ENCODE peak calls at places on chromosomes 3 and 15, in four cellular contexts. One of them, this sample, is unnamed.

GRCh38 chr3:51963951-51964451 is 3.3 kb downstream of the PCBP4 start:
- DNase-seq in heart right ventricle: no peak
- DNase-seq in AG10803: no peak
- DNase-seq in choroid plexus epithelial cell: no peak
- DNase-seq in this sample: no peak

GRCh38 chr3:50627407-50628051 is 10.6 kb downstream of the MAPKAPK3 start:
- DNase-seq in AG10803: peak; percentile 73
- DNase-seq in choroid plexus epithelial cell: peak; percentile 62
- DNase-seq in heart right ventricle: no peak
- DNase-seq in this sample: peak; percentile 20

GRCh38 chr3:188261011-188261410 is 107.1 kb downstream of the LPP start:
- DNase-seq in choroid plexus epithelial cell: no peak
- DNase-seq in heart right ventricle: no peak
- DNase-seq in AG10803: no peak
- DNase-seq in this sample: no peak

GRCh38 chr3:2504912-2505311 is 406.2 kb downstream of the CNTN4 start:
- DNase-seq in choroid plexus epithelial cell: no peak
- DNase-seq in AG10803: no peak
- DNase-seq in heart right ventricle: no peak
- DNase-seq in this sample: no peak

GRCh38 chr3:45816544-45816943 is 20.2 kb upstream of the SLC6A20 start:
- DNase-seq in AG10803: peak; percentile 9
- DNase-seq in heart right ventricle: peak; percentile 18
- DNase-seq in choroid plexus epithelial cell: peak; percentile 55
- DNase-seq in this sample: peak; percentile 39

GRCh38 chr3:186022931-186023330 is 85.1 kb upstream of the TRA2B start:
- DNase-seq in heart right ventricle: no peak
- DNase-seq in choroid plexus epithelial cell: no peak
- DNase-seq in AG10803: peak; percentile 26
- DNase-seq in this sample: peak; percentile 5

GRCh38 chr3:122774564-122774963 is 19.1 kb downstream of the HSPBAP1 start:
- DNase-seq in heart right ventricle: no peak
- DNase-seq in choroid plexus epithelial cell: peak; percentile 67
- DNase-seq in AG10803: peak; percentile 15
- DNase-seq in this sample: peak; percentile 34

GRCh38 chr3:64859625-64860590 is 172.1 kb upstream of the ADAMTS9 start:
- DNase-seq in heart right ventricle: no peak
- DNase-seq in AG10803: peak; percentile 69
- DNase-seq in choroid plexus epithelial cell: peak; percentile 84
- DNase-seq in this sample: peak; percentile 76

GRCh38 chr3:8987673-8988655 is 24.7 kb upstream of the RAD18 start:
- DNase-seq in choroid plexus epithelial cell: peak; percentile 78
- DNase-seq in heart right ventricle: peak; percentile 60
- DNase-seq in AG10803: peak; percentile 41
- DNase-seq in this sample: peak; percentile 67

GRCh38 chr3:28575748-28576589 is 227.3 kb upstream of the AZI2 start:
- DNase-seq in heart right ventricle: peak; percentile 18
- DNase-seq in AG10803: peak; percentile 6
- DNase-seq in choroid plexus epithelial cell: no peak
- DNase-seq in this sample: no peak

GRCh38 chr3:28576590-28577220 is 228.1 kb upstream of the AZI2 start:
- DNase-seq in AG10803: no peak
- DNase-seq in choroid plexus epithelial cell: no peak
- DNase-seq in heart right ventricle: no peak
- DNase-seq in this sample: no peak

GRCh38 chr3:28577941-28578340 is 229.3 kb upstream of the AZI2 start:
- DNase-seq in heart right ventricle: no peak
- DNase-seq in AG10803: no peak
- DNase-seq in choroid plexus epithelial cell: no peak
- DNase-seq in this sample: no peak

GRCh38 chr3:28574036-28574435 is 225.4 kb upstream of the AZI2 start:
- DNase-seq in choroid plexus epithelial cell: no peak
- DNase-seq in heart right ventricle: no peak
- DNase-seq in AG10803: no peak
- DNase-seq in this sample: no peak

DNA sequence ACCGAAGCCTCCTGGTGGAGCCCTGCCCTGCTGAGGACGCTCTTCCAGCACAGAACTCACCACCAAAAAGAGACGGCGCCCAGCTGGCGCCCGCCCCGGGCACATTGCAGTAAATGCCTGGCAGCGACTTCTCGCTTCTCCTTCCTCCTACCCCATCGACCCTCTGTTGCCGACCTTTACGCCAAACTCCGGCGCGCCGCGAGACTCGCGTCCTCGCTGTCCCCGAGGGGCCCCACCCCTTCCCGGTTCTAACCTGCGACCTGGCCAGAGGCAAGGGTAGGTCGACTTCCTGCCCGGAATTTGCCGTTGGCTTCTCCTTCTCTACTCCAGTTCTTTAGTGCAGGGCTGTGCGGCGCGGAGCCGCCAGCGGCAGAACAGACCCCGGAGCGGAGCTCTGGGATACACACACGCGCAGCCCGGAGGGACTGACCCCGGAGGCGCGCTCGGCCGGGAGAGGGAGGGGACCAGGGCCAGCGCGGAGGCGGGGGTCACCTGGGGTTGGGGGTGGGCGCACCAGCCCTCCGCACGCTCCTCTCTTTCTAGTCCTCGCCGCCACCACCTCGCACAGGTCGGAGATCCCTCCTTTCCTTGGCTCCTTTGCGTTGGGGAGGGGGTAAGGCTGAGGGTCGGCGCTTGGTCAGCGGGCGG is 226.6 kb upstream of the AZI2 start:
- DNase-seq in AG10803: no peak
- DNase-seq in heart right ventricle: peak; percentile 25
- DNase-seq in choroid plexus epithelial cell: no peak
- DNase-seq in this sample: no peak
- H3K4me3 ChIP-seq in AG10803: peak overlapping the region; percentile 22
- H3K4me3 ChIP-seq in heart right ventricle: peak overlapping the region; percentile 60
- H3K4me3 ChIP-seq in choroid plexus epithelial cell: no peak overlapping the region
- H3K4me3 ChIP-seq in this sample: no peak overlapping the region

GRCh38 chr15:28975766-28976179 is 90.0 kb downstream of the APBA2 start:
- DNase-seq in AG10803: peak; percentile 6
- DNase-seq in heart right ventricle: no peak
- DNase-seq in choroid plexus epithelial cell: peak; percentile 80
- DNase-seq in this sample: peak; percentile 71
- TF ChIP-seq CTCF in AG10803: peak; percentile 52
- TF ChIP-seq CTCF in heart right ventricle: peak; percentile 51
- TF ChIP-seq CTCF in choroid plexus epithelial cell: peak; percentile 94
- TF ChIP-seq CTCF in this sample: peak; percentile 89

DNA sequence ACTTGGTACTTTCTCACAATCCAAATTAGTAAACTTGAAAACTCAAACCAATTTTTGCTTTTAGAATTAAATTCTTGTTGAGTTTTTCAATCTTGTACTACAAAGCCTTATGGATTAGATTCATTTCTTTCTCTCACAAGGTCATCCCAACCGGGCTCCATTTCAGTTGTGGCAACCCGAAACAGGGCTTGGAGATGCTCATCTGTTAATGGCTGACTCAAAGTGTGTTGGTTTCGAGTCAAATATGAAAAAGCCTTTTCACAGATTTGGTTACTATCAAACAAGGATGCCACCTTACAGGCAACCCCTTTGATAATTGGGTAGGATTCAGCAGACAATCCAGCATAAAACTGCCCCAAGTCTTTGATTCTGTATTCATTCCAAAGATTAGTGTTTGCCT is 1.8 kb downstream of the EPM2AIP1 start:
- DNase-seq in heart right ventricle: no peak
- DNase-seq in AG10803: no peak
- DNase-seq in choroid plexus epithelial cell: no peak
- DNase-seq in this sample: no peak
- H3K4me3 ChIP-seq in heart right ventricle: peak overlapping the region; percentile 57
- H3K4me3 ChIP-seq in AG10803: peak overlapping the region; percentile 89
- H3K4me3 ChIP-seq in choroid plexus epithelial cell: peak overlapping the region; percentile 72
- H3K4me3 ChIP-seq in this sample: peak overlapping the region; percentile 96

GRCh38 chr3:68866157-68866556 is 66.2 kb downstream of the TAFA4 start:
- DNase-seq in choroid plexus epithelial cell: peak; percentile 1
- DNase-seq in AG10803: no peak
- DNase-seq in heart right ventricle: no peak
- DNase-seq in this sample: peak; percentile 2
- TF ChIP-seq CTCF in choroid plexus epithelial cell: no peak
- TF ChIP-seq CTCF in AG10803: no peak
- TF ChIP-seq CTCF in heart right ventricle: no peak
- TF ChIP-seq CTCF in this sample: peak; percentile 26

DNA sequence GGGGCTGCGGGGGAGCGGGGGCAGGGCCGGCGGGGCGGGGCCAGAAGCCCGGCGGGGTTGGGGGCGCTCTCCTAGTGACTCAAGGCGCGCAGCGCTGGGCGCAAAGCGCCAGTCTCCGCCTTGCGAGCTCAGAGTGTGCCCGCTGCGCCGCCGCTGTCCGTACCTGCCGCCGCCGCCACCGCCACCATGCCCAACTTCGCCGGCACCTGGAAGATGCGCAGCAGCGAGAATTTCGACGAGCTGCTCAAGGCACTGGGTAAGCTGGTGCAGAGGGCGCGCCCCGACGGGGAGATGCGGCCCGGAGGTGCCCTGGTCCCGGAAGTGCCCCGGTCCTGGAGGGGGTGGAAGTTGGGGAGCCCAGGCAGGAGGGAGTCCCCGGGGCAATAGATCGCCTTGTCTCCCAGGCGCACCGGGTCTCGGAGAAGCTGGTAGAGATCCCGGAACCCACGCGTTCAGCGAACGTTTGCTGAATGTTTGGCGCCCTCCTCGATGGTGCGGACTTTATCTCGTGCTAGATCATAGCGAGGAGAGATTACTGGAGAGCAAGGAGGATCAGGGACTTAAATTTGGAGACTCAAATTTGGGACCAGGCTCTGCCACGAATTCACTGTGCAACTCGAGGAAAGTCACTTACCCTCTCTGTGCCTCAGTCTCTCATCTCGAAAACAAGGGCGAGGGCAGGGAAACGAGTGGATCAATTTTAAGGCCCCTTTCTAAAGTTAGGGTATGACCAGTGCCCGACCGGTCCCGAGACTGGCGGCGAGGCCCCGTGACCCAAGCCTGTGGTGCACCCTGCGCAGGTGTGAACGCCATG is at the start of gene CRABP1:
- DNase-seq in heart right ventricle: no peak
- DNase-seq in choroid plexus epithelial cell: no peak
- DNase-seq in AG10803: no peak
- DNase-seq in this sample: no peak
- H3K4me3 ChIP-seq in heart right ventricle: no peak within 1 kb of the TSS
- H3K4me3 ChIP-seq in choroid plexus epithelial cell: no peak within 1 kb of the TSS
- H3K4me3 ChIP-seq in AG10803: no peak within 1 kb of the TSS
- H3K4me3 ChIP-seq in this sample: no peak within 1 kb of the TSS

GRCh38 chr3:148158210-148158609 is 539.5 kb upstream of the AGTR1 start:
- DNase-seq in choroid plexus epithelial cell: peak; percentile 93
- DNase-seq in heart right ventricle: no peak
- DNase-seq in AG10803: peak; percentile 43
- DNase-seq in this sample: peak; percentile 13

GRCh38 chr3:148162132-148162531 is 535.6 kb upstream of the AGTR1 start:
- DNase-seq in heart right ventricle: no peak
- DNase-seq in AG10803: no peak
- DNase-seq in choroid plexus epithelial cell: peak; percentile 77
- DNase-seq in this sample: no peak
- TF ChIP-seq CTCF in heart right ventricle: no peak
- TF ChIP-seq CTCF in AG10803: no peak
- TF ChIP-seq CTCF in choroid plexus epithelial cell: peak; percentile 62
- TF ChIP-seq CTCF in this sample: no peak

GRCh38 chr15:84903751-84904150 is 19.3 kb downstream of the SLC28A1 start:
- DNase-seq in choroid plexus epithelial cell: no peak
- DNase-seq in heart right ventricle: no peak
- DNase-seq in AG10803: no peak
- DNase-seq in this sample: no peak
- H3K4me3 ChIP-seq in choroid plexus epithelial cell: no peak overlapping the region
- H3K4me3 ChIP-seq in heart right ventricle: no peak overlapping the region
- H3K4me3 ChIP-seq in AG10803: no peak overlapping the region
- H3K4me3 ChIP-seq in this sample: no peak overlapping the region

GRCh38 chr3:126959921-126960603 is 22.9 kb upstream of the PLXNA1 start:
- DNase-seq in choroid plexus epithelial cell: peak; percentile 68
- DNase-seq in AG10803: peak; percentile 69
- DNase-seq in heart right ventricle: no peak
- DNase-seq in this sample: peak; percentile 60
- TF ChIP-seq CTCF in choroid plexus epithelial cell: peak; percentile 67
- TF ChIP-seq CTCF in AG10803: peak; percentile 64
- TF ChIP-seq CTCF in heart right ventricle: no peak
- TF ChIP-seq CTCF in this sample: no peak